ENCODE peak calls at places on chromosomes 13 and 19, in seven cellular contexts. W is uterus; V is ascending aorta; J is CD8-positive, alpha-beta T cell; L is A549; D is tibial nerve; E is H9. R is an unnamed sample.
A peak's percentile ranks its signal among the peaks of the same experiment; 100 is the strongest.

GRCh38 chr19:49749055-49749716 is 13.9 kb downstream of the TSKS start:
- DNase-seq in J (no peak), D (no peak), E (no peak), W (no peak), V (no peak), L (peak; percentile 43), R (no peak)

GRCh38 chr19:5085566-5085965 is 116.7 kb downstream of the KDM4B start:
- DNase-seq in D (no peak), V (no peak), W (no peak), L (no peak), E (no peak), J (no peak), R (no peak)

GRCh38 chr19:11382898-11383705 is 1.0 kb downstream of the EPOR start:
- DNase-seq in L (peak; percentile 44), D (peak; percentile 14), E (peak; percentile 87), W (no peak), V (no peak), J (peak; percentile 29), R (no peak)

GRCh38 chr19:1956868-1957492 is 16.0 kb downstream of the CSNK1G2 start:
- DNase-seq in E (peak; percentile 72), L (no peak), D (no peak), J (no peak), W (peak; percentile 42), V (no peak), R (no peak)

GRCh38 chr19:47226426-47227346 is 4.3 kb downstream of the BBC3 start:
- DNase-seq in W (peak; percentile 82), V (peak; percentile 86), D (peak; percentile 85), J (peak; percentile 59), E (peak; percentile 75), L (peak; percentile 84), R (peak; percentile 31)

GRCh38 chr19:33905937-33906577 is 109.4 kb downstream of the KCTD15 start:
- DNase-seq in D (no peak), E (peak; percentile 87), L (peak; percentile 52), W (peak; percentile 40), J (no peak), V (no peak), R (peak; percentile 60)

GRCh38 chr13:113897161-113897560 is 33.3 kb upstream of the GAS6 start:
- DNase-seq in E (no peak), W (no peak), D (no peak), L (peak; percentile 4), J (no peak), V (no peak), R (peak; percentile 88)

GRCh38 chr13:48580185-48580803 is 47.4 kb upstream of the RCBTB2 start:
- DNase-seq in V (no peak), W (peak; percentile 84), D (peak; percentile 99), E (no peak), L (peak; percentile 26), J (peak; percentile 81), R (peak; percentile 47)

GRCh38 chr13:95185311-95185710 is 115.9 kb downstream of the ABCC4 start:
- DNase-seq in L (no peak), W (no peak), E (no peak), J (no peak), V (no peak), D (no peak), R (peak; percentile 7)

GRCh38 chr13:65829241-65830008 is 1400.7 kb downstream of the PCDH9 start:
- DNase-seq in E (no peak), L (no peak), V (no peak), D (no peak), W (no peak), J (no peak), R (no peak)

GRCh38 chr13:75685239-75685697 is 49.1 kb downstream of the LMO7 start:
- DNase-seq in V (no peak), L (no peak), E (peak; percentile 52), D (no peak), W (no peak), J (no peak), R (no peak)

GRCh38 chr19:19514215-19514633 is 1.1 kb downstream of the TSSK6 start:
- DNase-seq in E (no peak), V (no peak), W (no peak), J (no peak), D (no peak), L (no peak), R (no peak)

GRCh38 chr19:1000095-1000494 is at the start of gene GRIN3B:
- DNase-seq in L (peak; percentile 80), V (no peak), W (no peak), D (no peak), E (peak; percentile 86), J (peak; percentile 60), R (peak; percentile 54)

GRCh38 chr19:1503089-1503924 is 9.5 kb downstream of the ADAMTSL5 start:
- DNase-seq in W (no peak), L (peak; percentile 25), V (no peak), J (peak; percentile 60), D (peak; percentile 42), E (peak; percentile 79), R (no peak)

GRCh38 chr19:17505218-17505617 is 6.2 kb upstream of the PGLS start:
- DNase-seq in J (no peak), D (no peak), V (no peak), W (no peak), E (no peak), L (no peak), R (no peak)

GRCh38 chr13:44449999-44450821 is 76.6 kb downstream of the SERP2 start:
- DNase-seq in L (no peak), V (no peak), E (no peak), W (no peak), D (no peak), J (no peak), R (peak; percentile 68)

GRCh38 chr13:32033744-32034143 is 2.2 kb downstream of the FRY start:
- DNase-seq in J (no peak), W (no peak), E (no peak), D (no peak), V (no peak), L (no peak), R (no peak)

GRCh38 chr19:19342086-19343015 is 21.7 kb downstream of the MAU2 start:
- DNase-seq in L (peak; percentile 76), D (no peak), J (no peak), W (peak; percentile 32), V (no peak), E (peak; percentile 92), R (peak; percentile 58)

GRCh38 chr13:30985637-30986205 is 53.3 kb downstream of the TEX26 start:
- DNase-seq in D (no peak), V (no peak), W (no peak), L (no peak), E (no peak), J (no peak), R (peak; percentile 56)

GRCh38 chr19:55096061-55096701 is 20.5 kb downstream of the EPS8L1 start:
- DNase-seq in W (no peak), D (no peak), L (no peak), J (no peak), V (no peak), E (peak; percentile 57), R (no peak)

GRCh38 chr19:55097864-55098715 is 19.3 kb downstream of the PPP1R12C start:
- DNase-seq in L (no peak), J (no peak), W (no peak), D (no peak), E (no peak), V (no peak), R (no peak)

GRCh38 chr19:55101261-55101660 is 16.2 kb downstream of the PPP1R12C start:
- DNase-seq in W (no peak), E (no peak), L (no peak), V (no peak), D (no peak), J (no peak), R (no peak)

GRCh38 chr19:55099557-55100506 is 17.6 kb downstream of the PPP1R12C start:
- DNase-seq in W (no peak), V (no peak), L (no peak), E (peak; percentile 67), D (no peak), J (no peak), R (no peak)

DNA sequence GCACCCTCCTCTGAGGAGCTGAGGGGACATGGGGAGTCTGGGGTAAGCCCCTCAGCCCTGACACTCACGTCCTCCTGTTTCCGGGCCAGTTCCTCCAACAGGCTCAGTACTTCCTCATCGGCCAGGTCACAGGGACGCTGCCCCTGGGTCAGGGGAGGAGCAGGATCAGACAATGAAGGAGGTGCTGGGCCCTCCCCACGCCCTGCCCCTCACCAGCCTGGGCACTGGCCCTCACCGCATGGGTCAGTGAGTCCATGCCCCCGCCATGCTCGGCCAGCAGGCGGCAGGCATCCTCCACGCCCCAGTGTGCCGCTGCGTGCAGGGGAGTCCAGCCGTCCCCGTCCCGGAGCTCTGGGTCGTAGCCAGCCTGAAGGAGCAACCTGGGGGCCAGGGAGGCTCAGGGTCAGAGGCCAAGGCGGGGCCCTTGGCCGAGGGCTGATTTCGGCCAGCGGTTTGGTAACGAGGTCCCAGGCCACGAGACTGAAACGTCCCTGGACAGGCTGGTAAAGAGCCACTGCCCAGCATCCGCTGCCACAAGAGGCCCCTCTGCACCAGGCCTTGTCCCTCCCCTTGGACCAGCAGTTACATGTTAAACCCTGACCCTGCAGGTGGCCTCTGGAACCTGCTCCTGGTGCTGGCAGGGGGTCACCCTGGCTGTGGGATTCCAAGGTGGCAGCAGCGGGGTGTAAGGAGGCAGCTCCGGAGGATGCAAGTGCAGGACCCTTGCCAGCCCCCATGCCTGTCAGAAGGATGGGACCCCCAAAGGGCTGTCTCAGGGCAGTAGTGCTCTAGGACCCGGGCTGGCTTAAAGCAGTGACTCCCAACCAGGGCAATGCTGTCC is 18.5 kb downstream of the PPP1R12C start:
- DNase-seq in E (no peak), W (no peak), J (no peak), L (no peak), D (no peak), V (no peak), R (no peak)
- TF ChIP-seq CTCF in E (peak; percentile 41), W (no peak), J (no peak), L (peak; percentile 9), D (no peak), V (no peak), R (no peak)

GRCh38 chr19:45417151-45417550 is 6.6 kb downstream of the ERCC1 start:
- DNase-seq in V (no peak), E (no peak), D (no peak), J (no peak), W (no peak), L (no peak), R (no peak)
- H3K27ac ChIP-seq in V (no peak overlapping the region), E (no peak overlapping the region), D (peak overlapping the region; percentile 37), J (no peak overlapping the region), W (no peak overlapping the region), L (no peak overlapping the region), R (peak overlapping the region; percentile 100)

DNA sequence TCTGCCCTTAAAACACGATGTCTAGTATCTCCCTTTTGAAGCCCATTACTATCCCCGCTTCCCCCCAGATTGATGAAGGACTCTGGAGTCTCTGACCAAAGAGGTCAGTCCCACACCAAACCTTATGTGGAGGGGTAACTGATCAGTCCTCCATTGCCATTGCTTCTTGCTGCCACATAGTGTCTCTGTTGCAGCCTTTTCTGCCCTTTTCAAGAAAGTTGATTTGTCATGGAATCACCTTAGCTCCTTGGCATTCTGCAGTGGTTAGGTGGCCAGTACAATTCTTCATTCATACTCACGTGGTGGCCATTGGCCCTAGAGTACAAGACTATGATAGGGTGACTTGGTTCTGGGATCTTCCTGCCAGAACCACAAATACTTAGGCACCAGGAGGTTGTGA is 8.4 kb upstream of the HTR2A start:
- DNase-seq in D (no peak), V (no peak), W (no peak), L (no peak), J (no peak), E (no peak), R (no peak)
- TF ChIP-seq CTCF in D (no peak), V (no peak), W (no peak), L (no peak), J (no peak), E (peak; percentile 59), R (no peak)

DNA sequence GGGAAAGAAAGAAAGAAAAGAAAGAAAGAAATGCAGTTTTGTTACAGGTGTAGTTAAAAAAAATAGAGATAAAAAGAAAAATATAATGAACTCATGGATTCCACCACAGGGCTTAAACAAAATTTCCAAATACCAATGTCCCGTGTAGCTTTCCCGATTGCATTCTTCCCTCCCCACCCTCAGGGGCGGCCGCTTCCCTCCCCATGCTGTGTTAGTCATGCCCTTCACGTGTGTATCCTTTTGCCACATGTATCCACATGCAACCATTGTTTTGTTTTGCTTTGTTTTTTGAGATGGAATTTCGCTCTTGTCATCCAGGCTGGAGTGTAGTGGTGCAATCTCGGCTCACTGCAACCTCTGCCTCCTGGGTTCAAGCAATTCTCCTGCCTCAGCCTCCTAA is 3.6 kb upstream of the KMT5C start:
- DNase-seq in J (no peak), D (no peak), W (no peak), E (no peak), V (no peak), L (no peak), R (peak; percentile 88)
- H3K27ac ChIP-seq in J (no peak overlapping the region), D (no peak overlapping the region), W (no peak overlapping the region), E (no peak overlapping the region), V (no peak overlapping the region), L (no peak overlapping the region), R (peak overlapping the region; percentile 85)